ENCODE peak calls at places on chromosome 12, in four cellular contexts. One of them, this sample, is unnamed.

GRCh38 chr12:55830601-55831406 is 1.4 kb upstream of the DNAJC14 start:
- DNase-seq in GM12878: no peak
- DNase-seq in GM23248: peak; percentile 68
- DNase-seq in endothelial cell of umbilical vein: peak; percentile 76
- DNase-seq in this sample: peak; percentile 47

GRCh38 chr12:121167232-121167820 is 34.6 kb downstream of the P2RX7 start:
- DNase-seq in GM12878: no peak
- DNase-seq in GM23248: peak; percentile 30
- DNase-seq in endothelial cell of umbilical vein: no peak
- DNase-seq in this sample: no peak

GRCh38 chr12:12608557-12608957 is 3.1 kb upstream of the CREBL2 start:
- DNase-seq in GM12878: peak; percentile 57
- DNase-seq in GM23248: no peak
- DNase-seq in endothelial cell of umbilical vein: no peak
- DNase-seq in this sample: no peak

GRCh38 chr12:67677166-67677565 is 28.6 kb downstream of the DYRK2 start:
- DNase-seq in GM12878: no peak
- DNase-seq in GM23248: peak; percentile 34
- DNase-seq in endothelial cell of umbilical vein: no peak
- DNase-seq in this sample: no peak

GRCh38 chr12:51773145-51773869 is 75.2 kb downstream of the FIGNL2 start:
- DNase-seq in GM12878: no peak
- DNase-seq in GM23248: peak; percentile 90
- DNase-seq in endothelial cell of umbilical vein: peak; percentile 27
- DNase-seq in this sample: peak; percentile 64

GRCh38 chr12:20588057-20588456 is 107.1 kb upstream of the SLCO1C1 start:
- DNase-seq in GM12878: no peak
- DNase-seq in GM23248: no peak
- DNase-seq in endothelial cell of umbilical vein: no peak
- DNase-seq in this sample: no peak

GRCh38 chr12:71754461-71755145 is at the start of gene RAB21:
- DNase-seq in GM12878: peak; percentile 70
- DNase-seq in GM23248: peak; percentile 100
- DNase-seq in endothelial cell of umbilical vein: peak; percentile 96
- DNase-seq in this sample: peak; percentile 91

GRCh38 chr12:113214938-113215400 is 6.3 kb upstream of the TPCN1 start:
- DNase-seq in GM12878: peak; percentile 80
- DNase-seq in GM23248: peak; percentile 99
- DNase-seq in endothelial cell of umbilical vein: peak; percentile 59
- DNase-seq in this sample: peak; percentile 99

GRCh38 chr12:1443421-1444141 is 150.8 kb downstream of the FBXL14 start:
- DNase-seq in GM12878: no peak
- DNase-seq in GM23248: peak; percentile 84
- DNase-seq in endothelial cell of umbilical vein: no peak
- DNase-seq in this sample: peak; percentile 95

GRCh38 chr12:52879394-52880351 is 25.2 kb downstream of the KRT8 start:
- DNase-seq in GM12878: no peak
- DNase-seq in GM23248: peak; percentile 92
- DNase-seq in endothelial cell of umbilical vein: peak; percentile 83
- DNase-seq in this sample: peak; percentile 67
- H3K9ac ChIP-seq in GM12878: no peak overlapping the region
- H3K9ac ChIP-seq in GM23248: peak overlapping the region; percentile 60
- H3K9ac ChIP-seq in endothelial cell of umbilical vein: no peak overlapping the region
- H3K9ac ChIP-seq in this sample: peak overlapping the region; percentile 63

DNA sequence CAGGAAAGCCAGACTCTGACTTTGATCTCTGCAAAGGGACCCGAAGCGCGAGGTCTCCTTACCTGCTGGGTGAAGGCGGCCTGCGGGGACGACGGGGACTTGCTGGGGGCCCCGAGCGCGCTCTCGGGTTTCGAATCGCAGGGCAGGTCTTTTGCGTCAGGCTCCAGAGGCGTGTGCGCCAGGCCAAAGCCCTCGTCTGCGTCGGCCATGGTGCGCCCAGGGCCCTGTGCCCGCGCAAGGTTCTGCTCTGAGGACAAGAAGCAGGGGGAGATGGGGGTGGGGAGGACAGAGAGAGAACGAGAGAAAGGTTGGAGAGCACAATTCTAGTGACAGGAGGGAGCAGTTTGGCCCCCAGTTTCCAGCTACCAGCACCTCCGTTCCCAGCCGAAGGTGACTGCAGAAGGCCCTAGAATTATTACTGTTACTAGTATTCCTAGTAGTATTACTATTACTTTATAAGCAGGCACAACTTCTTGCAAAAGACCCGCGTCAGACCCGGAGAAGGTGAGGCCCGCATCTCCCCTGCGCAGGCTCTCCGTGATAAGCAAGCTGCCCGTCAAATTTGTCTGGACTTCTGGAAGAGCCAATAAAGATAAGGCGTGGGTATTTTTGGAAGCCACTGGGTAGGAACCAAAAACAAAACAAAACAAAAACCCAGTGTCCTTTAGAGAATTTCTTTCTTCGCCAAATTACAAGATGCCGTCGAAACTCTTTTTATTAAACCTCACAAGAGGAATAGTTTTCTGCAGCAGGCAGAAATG is 2.1 kb downstream of the TBX5 start:
- DNase-seq in GM12878: no peak
- DNase-seq in GM23248: peak; percentile 82
- DNase-seq in endothelial cell of umbilical vein: no peak
- DNase-seq in this sample: no peak
- TF ChIP-seq EZH2 in GM12878: no peak
- TF ChIP-seq EZH2 in GM23248: no peak
- TF ChIP-seq EZH2 in endothelial cell of umbilical vein: no peak
- TF ChIP-seq EZH2 in this sample: peak; percentile 54

DNA sequence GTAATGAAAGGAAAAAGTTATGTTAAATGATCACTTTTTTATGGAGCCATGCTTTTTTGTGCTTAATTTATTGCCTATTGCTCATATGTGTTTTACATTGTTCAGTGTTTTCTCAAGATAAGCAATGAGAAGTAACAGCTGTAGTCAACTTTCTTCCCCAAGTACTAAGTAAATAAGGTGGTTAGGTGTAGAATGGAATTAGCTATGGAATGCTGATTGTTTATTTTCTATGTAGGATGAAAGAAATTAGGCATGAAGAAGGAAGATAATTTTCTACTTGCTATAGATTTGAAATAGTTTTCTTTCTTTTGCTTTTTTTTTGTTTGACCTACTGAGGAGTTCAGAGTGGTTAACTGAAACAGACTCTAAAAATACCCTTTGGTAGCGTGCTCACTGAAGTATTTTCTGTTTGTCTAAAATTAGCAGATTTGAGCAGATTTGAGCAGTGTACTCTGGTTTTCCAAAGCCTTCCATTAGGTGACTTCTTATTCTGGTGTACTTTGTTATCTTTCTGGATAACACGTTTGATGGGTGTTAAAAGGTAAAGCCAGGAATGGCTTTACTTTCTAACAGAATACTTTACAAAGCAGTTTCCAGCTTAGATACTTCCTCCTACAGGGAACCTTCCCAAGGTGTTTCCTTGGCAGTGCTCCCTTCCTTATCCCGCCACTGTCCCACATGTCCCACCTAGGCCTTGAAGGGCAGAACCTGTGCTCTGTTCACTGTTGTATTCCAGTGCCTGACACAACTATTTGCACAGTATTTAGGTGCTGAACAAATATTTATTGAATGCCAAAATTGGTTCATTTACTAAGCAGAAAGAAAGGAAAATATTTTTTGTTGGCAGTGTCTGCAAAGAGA is 56.0 kb downstream of the RASSF3 start:
- DNase-seq in GM12878: no peak
- DNase-seq in GM23248: no peak
- DNase-seq in endothelial cell of umbilical vein: peak; percentile 73
- DNase-seq in this sample: peak; percentile 66
- H3K9ac ChIP-seq in GM12878: peak overlapping the region; percentile 42
- H3K9ac ChIP-seq in GM23248: no peak overlapping the region
- H3K9ac ChIP-seq in endothelial cell of umbilical vein: peak overlapping the region; percentile 40
- H3K9ac ChIP-seq in this sample: no peak overlapping the region

GRCh38 chr12:6766651-6767300 is 613 bp downstream of the PTMS start:
- DNase-seq in GM12878: no peak
- DNase-seq in GM23248: peak; percentile 90
- DNase-seq in endothelial cell of umbilical vein: peak; percentile 76
- DNase-seq in this sample: peak; percentile 32
- TF ChIP-seq EZH2 in GM12878: no peak
- TF ChIP-seq EZH2 in GM23248: no peak
- TF ChIP-seq EZH2 in endothelial cell of umbilical vein: no peak
- TF ChIP-seq EZH2 in this sample: no peak

DNA sequence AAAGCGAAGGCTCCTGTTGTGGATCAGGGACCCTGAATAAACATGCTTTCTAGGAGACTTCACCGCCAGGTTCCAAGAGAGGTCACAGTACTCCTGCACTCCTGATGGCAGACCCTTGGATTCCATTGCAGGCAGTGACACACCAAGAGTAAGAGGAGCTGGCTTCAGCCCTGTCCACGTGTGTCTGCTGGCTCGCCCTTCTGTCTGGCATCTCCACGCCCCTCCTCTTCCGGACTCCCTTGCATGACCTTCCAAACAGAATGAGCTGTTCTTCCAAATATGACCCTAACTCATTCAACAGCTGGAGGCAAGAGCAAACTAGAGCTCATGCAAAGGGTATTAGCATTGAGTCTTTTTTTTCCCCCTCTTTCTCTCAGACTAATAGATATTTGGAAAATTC is 233.0 kb upstream of the PLEKHG7 start:
- DNase-seq in GM12878: no peak
- DNase-seq in GM23248: peak; percentile 46
- DNase-seq in endothelial cell of umbilical vein: peak; percentile 11
- DNase-seq in this sample: peak; percentile 69
- H3K9ac ChIP-seq in GM12878: peak overlapping the region; percentile 70
- H3K9ac ChIP-seq in GM23248: no peak overlapping the region
- H3K9ac ChIP-seq in endothelial cell of umbilical vein: no peak overlapping the region
- H3K9ac ChIP-seq in this sample: no peak overlapping the region